ENCODE peak calls at places on chromosomes 4 and X, in four cellular contexts. Q, U, V and K are unnamed samples.

GRCh38 chrX:72621163-72621562 is 48.5 kb upstream of the HDAC8 start:
- DNase-seq in U (no peak), V (no peak), Q (no peak), K (no peak)

GRCh38 chrX:39874202-39874816 is 223.4 kb downstream of the BCOR start:
- DNase-seq in Q (no peak), V (peak), U (no peak), K (no peak)

GRCh38 chrX:109472939-109473713 is 8.8 kb downstream of the GUCY2F start:
- DNase-seq in U (peak), Q (no peak), V (peak), K (no peak)

GRCh38 chr4:139470295-139470694 is 16.4 kb downstream of the RAB33B start:
- DNase-seq in V (no peak), Q (no peak), U (no peak), K (no peak)

GRCh38 chr4:124105212-124105611 is 607.3 kb downstream of the ANKRD50 start:
- DNase-seq in U (no peak), Q (peak), V (peak), K (no peak)

GRCh38 chr4:36394352-36394903 is 113.0 kb downstream of the DTHD1 start:
- DNase-seq in Q (no peak), V (no peak), U (no peak), K (no peak)

GRCh38 chr4:7335363-7336066 is 99.2 kb downstream of the PSAPL1 start:
- DNase-seq in Q (peak), V (peak), U (peak), K (peak)

GRCh38 chrX:13014111-13015094 is 30.0 kb downstream of the FAM9C start:
- DNase-seq in V (no peak), U (no peak), Q (no peak), K (no peak)

GRCh38 chrX:35841872-35842271 is 43.7 kb downstream of the MAGEB16 start:
- DNase-seq in V (no peak), U (no peak), Q (peak), K (no peak)

GRCh38 chr4:147782087-147782781 is 50.3 kb downstream of the ARHGAP10 start:
- DNase-seq in U (no peak), Q (peak), V (peak), K (no peak)

GRCh38 chr4:37662861-37663390 is 23.2 kb downstream of the RELL1 start:
- DNase-seq in U (no peak), V (peak), Q (peak), K (no peak)

GRCh38 chr4:122224348-122224747 is 72.2 kb downstream of the BLTP1 start:
- DNase-seq in U (no peak), Q (peak), V (peak), K (peak)

GRCh38 chrX:3403748-3404147 is 57.3 kb upstream of the MXRA5 start:
- DNase-seq in V (no peak), U (no peak), Q (no peak), K (no peak)

GRCh38 chr4:76208005-76208765 is 5.4 kb downstream of the SCARB2 start:
- DNase-seq in Q (peak), U (no peak), V (peak), K (no peak)

GRCh38 chr4:139454111-139454600 is at the start of gene RAB33B:
- DNase-seq in U (no peak), V (peak), Q (peak), K (no peak)

GRCh38 chrX:13082286-13083065 is 38.1 kb upstream of the FAM9C start:
- DNase-seq in Q (no peak), V (no peak), U (no peak), K (no peak)

GRCh38 chr4:56818797-56819196 is 2.7 kb downstream of the SPINK2 start:
- DNase-seq in V (no peak), U (no peak), Q (no peak), K (no peak)

GRCh38 chr4:114349543-114350175 is 248.9 kb upstream of the UGT8 start:
- DNase-seq in U (no peak), V (peak), Q (peak), K (no peak)

GRCh38 chrX:267771-268261 is 13.4 kb upstream of the PLCXD1 start:
- DNase-seq in Q (no peak), V (no peak), U (no peak), K (no peak)

GRCh38 chrX:9338986-9339385 is 125.9 kb upstream of the TBL1X start:
- DNase-seq in Q (no peak), U (no peak), V (no peak), K (no peak)

GRCh38 chr4:169869487-169869886 is 111.7 kb upstream of the HPF1 start:
- DNase-seq in Q (no peak), U (no peak), V (peak), K (no peak)

GRCh38 chrX:131802836-131803626 is 220.1 kb upstream of the STK26 start:
- DNase-seq in Q (no peak), V (peak), U (peak), K (no peak)

GRCh38 chr4:147355849-147356248 is 125.0 kb upstream of the EDNRA start:
- DNase-seq in U (no peak), V (peak), Q (peak), K (no peak)

GRCh38 chrX:26783512-26784225 is 567.7 kb downstream of the MAGEB5 start:
- DNase-seq in U (peak), V (peak), Q (peak), K (peak)

GRCh38 chr4:38872620-38873019 is 5.0 kb downstream of the FAM114A1 start:
- DNase-seq in V (peak), U (no peak), Q (peak), K (no peak)

GRCh38 chr4:100504086-100504874 is 13.5 kb downstream of the EMCN start:
- DNase-seq in V (no peak), Q (no peak), U (peak), K (no peak)

GRCh38 chrX:16882188-16882587 is 12.0 kb upstream of the RBBP7 start:
- DNase-seq in Q (peak), U (no peak), V (peak), K (no peak)

GRCh38 chr4:18536420-18536819 is 514.9 kb upstream of the LCORL start:
- DNase-seq in U (no peak), V (no peak), Q (no peak), K (no peak)

GRCh38 chr4:157012781-157013180 is 41.2 kb upstream of the PDGFC start:
- DNase-seq in U (no peak), Q (peak), V (peak), K (no peak)

GRCh38 chrX:64975491-64975890 is 759 bp downstream of the ZC4H2 start:
- DNase-seq in V (no peak), U (peak), Q (peak), K (peak)

GRCh38 chr4:117575850-117576249 is 458.4 kb upstream of the NDST3 start:
- DNase-seq in V (no peak), Q (no peak), U (no peak), K (no peak)

GRCh38 chrX:148741441-148741840 is 241.0 kb downstream of the AFF2 start:
- DNase-seq in V (no peak), U (no peak), Q (no peak), K (no peak)

GRCh38 chrX:20513185-20513584 is 246.5 kb upstream of the RPS6KA3 start:
- DNase-seq in Q (peak), V (no peak), U (no peak), K (no peak)

GRCh38 chr4:38663021-38663800 is 788 bp upstream of the KLF3 start:
- DNase-seq in U (peak), V (no peak), Q (no peak), K (peak)

GRCh38 chr4:1937550-1937949 is 66.4 kb downstream of the NSD2 start:
- DNase-seq in U (no peak), V (no peak), Q (no peak), K (no peak)

GRCh38 chr4:1927675-1928074 is 56.5 kb downstream of the NSD2 start:
- DNase-seq in Q (no peak), V (peak), U (no peak), K (no peak)

GRCh38 chr4:1933700-1934099 is 62.5 kb downstream of the NSD2 start:
- DNase-seq in V (no peak), Q (no peak), U (no peak), K (no peak)

GRCh38 chr4:1928356-1929235 is 57.4 kb downstream of the NSD2 start:
- DNase-seq in U (no peak), Q (no peak), V (peak), K (no peak)

DNA sequence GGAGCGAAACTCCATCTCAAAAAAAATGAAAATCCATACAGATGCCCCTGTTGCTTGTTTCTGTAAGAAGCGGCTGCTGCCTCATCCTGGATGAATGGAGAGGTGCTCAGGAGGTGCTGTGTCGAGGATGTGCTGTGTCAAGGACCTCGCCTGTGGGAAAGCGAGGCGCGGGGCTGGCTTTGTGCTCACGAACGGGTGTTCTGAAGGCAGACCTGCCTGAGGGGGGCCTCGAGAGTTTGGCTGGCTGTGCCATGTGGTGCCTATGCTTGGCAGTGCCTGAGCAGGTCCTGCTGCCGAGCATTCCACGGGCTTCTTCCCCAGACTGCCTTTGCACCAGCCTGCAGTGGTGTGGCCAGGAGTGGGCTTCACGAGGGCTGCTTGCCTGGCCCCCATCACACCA is 61.5 kb downstream of the NSD2 start:
- DNase-seq in U (no peak), V (no peak), Q (no peak), K (no peak)
- H3K4me3 ChIP-seq in U (no peak), V (no peak), Q (no peak), K (no peak)

GRCh38 chr4:9608300-9608699 is 164.1 kb downstream of the DEFB131A start:
- DNase-seq in Q (no peak), V (no peak), U (no peak), K (no peak)
- H2BK5ac ChIP-seq in Q (no peak), V (no peak), U (no peak), K (no peak)

DNA sequence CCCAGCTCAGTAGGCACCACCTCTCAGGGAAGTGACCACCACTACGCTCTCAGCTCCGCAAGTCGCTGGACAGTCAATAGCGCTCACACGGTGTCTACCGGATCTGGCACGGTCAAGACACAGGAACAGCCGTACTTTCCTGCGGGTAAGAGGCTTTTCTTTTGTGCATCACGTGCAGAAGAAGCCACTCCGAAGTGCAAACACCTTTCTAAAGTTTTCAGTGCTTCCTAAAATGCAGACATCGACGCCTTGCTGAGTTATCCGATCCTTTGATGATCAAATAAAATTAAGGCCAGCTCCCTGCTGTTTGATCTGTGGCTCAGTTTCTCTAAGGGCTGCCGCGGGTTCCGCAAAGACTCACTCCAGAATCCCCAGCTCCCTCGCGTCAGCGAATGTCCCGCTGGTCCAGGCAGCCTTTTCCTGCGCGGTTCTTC is 71.8 kb downstream of the FBXO8 start:
- DNase-seq in Q (peak), U (no peak), V (no peak), K (peak)
- H3K14ac ChIP-seq in Q (no peak), U (no peak), V (no peak), K (no peak)

DNA sequence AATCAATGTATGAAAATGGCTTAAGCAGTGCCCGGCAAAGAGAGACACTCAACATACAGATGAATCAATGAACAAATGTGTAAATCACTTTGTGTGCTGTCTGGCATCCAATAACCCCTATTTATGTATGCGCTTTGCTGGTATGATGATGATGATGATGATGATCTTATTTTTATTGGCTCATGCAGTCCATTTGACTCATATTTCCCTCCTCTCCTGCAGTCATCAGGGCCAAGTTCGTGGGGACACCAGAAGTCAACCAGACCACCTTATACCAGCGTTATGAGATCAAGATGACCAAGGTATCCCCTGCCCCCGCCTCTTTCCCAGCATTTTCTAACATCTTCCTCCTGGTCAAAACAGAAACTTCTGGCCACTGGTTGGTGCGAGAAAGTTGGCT is 2.5 kb downstream of the TIMP1 start:
- DNase-seq in Q (no peak), U (no peak), V (no peak), K (no peak)
- H3K4me3 ChIP-seq in Q (peak), U (no peak), V (peak), K (no peak)

DNA sequence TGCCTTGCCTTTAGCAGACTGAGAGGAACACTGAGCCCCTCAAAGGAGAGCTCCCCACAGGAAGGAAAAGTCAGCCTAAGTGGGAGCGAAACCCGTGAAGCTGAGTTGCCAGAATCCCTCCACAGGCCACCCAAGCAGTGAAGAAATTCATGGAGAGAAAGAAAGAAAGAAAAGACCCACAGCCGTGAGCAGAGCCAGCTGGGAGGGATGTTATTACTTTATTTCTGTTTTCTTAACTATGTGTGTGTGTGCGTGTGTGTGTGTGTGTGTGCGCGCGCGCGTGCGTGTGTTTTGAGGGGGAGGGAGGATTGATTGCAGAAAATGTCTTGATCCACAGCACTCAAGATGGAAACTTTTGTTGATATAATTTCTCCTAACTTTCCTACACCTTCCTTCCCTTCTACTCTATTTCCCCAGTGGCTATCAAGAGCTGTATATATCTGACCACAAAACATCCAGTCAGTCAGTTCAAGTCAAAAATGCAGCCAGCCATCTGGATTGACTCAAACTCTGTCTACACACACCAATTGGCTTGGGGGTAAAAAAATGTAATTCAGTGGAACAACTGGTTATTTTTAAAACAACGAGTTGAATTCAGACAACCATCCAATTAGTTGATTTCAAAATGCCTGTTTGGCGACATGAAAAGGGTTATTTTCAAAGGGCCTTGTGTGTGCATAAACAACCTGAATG is 13.8 kb upstream of the GPC3 start:
- DNase-seq in U (no peak), Q (peak), V (no peak), K (no peak)
- H2BK5ac ChIP-seq in U (no peak), Q (no peak), V (no peak), K (no peak)

DNA sequence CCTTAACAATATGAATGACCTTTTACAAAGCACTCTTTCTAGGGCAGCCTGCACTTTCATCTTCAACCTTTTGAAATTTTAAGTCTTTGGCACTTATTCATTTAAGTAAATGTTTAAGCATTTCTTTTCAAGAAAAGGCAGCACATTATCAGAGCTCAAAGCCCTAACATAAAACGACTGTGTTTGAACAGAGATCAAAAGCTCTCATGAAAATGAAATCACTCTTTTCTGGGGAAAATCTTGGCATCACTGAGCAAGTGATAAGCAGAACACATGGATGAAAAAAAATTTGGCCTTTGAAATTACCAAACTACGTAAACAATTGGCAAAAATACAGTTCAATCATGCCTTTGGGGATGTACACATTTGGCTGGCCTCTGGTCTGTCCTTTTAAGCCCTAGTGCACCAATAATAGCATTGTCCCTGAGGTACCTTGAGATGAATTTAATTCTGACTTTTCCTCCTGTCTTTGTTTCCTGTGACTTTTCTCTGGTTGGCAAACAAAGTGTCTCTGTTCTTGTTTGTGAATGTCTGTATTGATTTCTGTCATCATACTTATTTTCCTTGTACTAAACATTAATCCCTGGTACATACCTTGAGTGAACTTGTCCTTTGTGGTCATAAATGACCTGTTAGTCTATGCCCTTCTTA is 12.9 kb upstream of the ODAM start:
- DNase-seq in U (no peak), Q (no peak), V (no peak), K (no peak)
- H3K14ac ChIP-seq in U (no peak), Q (no peak), V (no peak), K (no peak)

GRCh38 chrX:153474718-153475117 is 4.3 kb upstream of the HAUS7 start:
- DNase-seq in U (no peak), V (peak), Q (peak), K (no peak)
- H3K4me3 ChIP-seq in U (no peak), V (no peak), Q (peak), K (no peak)